ENCODE peak calls at places on chromosomes 2 and 18, in four cellular contexts. One of them, this sample, is unnamed.

GRCh38 chr2:173884403-173884802 is 80.8 kb downstream of the SP3 start:
- DNase-seq in activated CD8-positive, alpha-beta memory T cell treated with anti-CD3 and anti-CD28 coated beads, Interleukin-2, amount 50 U/mL, for 48 hours: no peak
- DNase-seq in caudate nucleus: no peak
- DNase-seq in CD4-positive, alpha-beta T cell: peak
- DNase-seq in this sample: peak

GRCh38 chr18:61743775-61744531 is 148.9 kb downstream of the RNF152 start:
- DNase-seq in activated CD8-positive, alpha-beta memory T cell treated with anti-CD3 and anti-CD28 coated beads, Interleukin-2, amount 50 U/mL, for 48 hours: no peak
- DNase-seq in caudate nucleus: no peak
- DNase-seq in CD4-positive, alpha-beta T cell: no peak
- DNase-seq in this sample: no peak

GRCh38 chr2:112679484-112679883 is 33.7 kb downstream of the SLC20A1 start:
- DNase-seq in activated CD8-positive, alpha-beta memory T cell treated with anti-CD3 and anti-CD28 coated beads, Interleukin-2, amount 50 U/mL, for 48 hours: no peak
- DNase-seq in caudate nucleus: no peak
- DNase-seq in CD4-positive, alpha-beta T cell: no peak
- DNase-seq in this sample: no peak

GRCh38 chr2:74578476-74578875 is 24.0 kb downstream of the DOK1 start:
- DNase-seq in activated CD8-positive, alpha-beta memory T cell treated with anti-CD3 and anti-CD28 coated beads, Interleukin-2, amount 50 U/mL, for 48 hours: no peak
- DNase-seq in caudate nucleus: no peak
- DNase-seq in CD4-positive, alpha-beta T cell: no peak
- DNase-seq in this sample: no peak

GRCh38 chr18:79853303-79853992 is 55.7 kb downstream of the KCNG2 start:
- DNase-seq in activated CD8-positive, alpha-beta memory T cell treated with anti-CD3 and anti-CD28 coated beads, Interleukin-2, amount 50 U/mL, for 48 hours: peak
- DNase-seq in caudate nucleus: no peak
- DNase-seq in CD4-positive, alpha-beta T cell: no peak
- DNase-seq in this sample: no peak

GRCh38 chr2:84481702-84482101 is 22.6 kb upstream of the SUCLG1 start:
- DNase-seq in activated CD8-positive, alpha-beta memory T cell treated with anti-CD3 and anti-CD28 coated beads, Interleukin-2, amount 50 U/mL, for 48 hours: no peak
- DNase-seq in caudate nucleus: no peak
- DNase-seq in CD4-positive, alpha-beta T cell: peak
- DNase-seq in this sample: no peak

GRCh38 chr2:45816273-45816672 is 164.8 kb downstream of the PRKCE start:
- DNase-seq in activated CD8-positive, alpha-beta memory T cell treated with anti-CD3 and anti-CD28 coated beads, Interleukin-2, amount 50 U/mL, for 48 hours: no peak
- DNase-seq in caudate nucleus: no peak
- DNase-seq in CD4-positive, alpha-beta T cell: no peak
- DNase-seq in this sample: no peak

GRCh38 chr18:37598966-37599896 is 33.6 kb upstream of the CELF4 start:
- DNase-seq in activated CD8-positive, alpha-beta memory T cell treated with anti-CD3 and anti-CD28 coated beads, Interleukin-2, amount 50 U/mL, for 48 hours: no peak
- DNase-seq in caudate nucleus: no peak
- DNase-seq in CD4-positive, alpha-beta T cell: no peak
- DNase-seq in this sample: no peak

GRCh38 chr2:11097038-11097720 is 58.1 kb upstream of the SLC66A3 start:
- DNase-seq in activated CD8-positive, alpha-beta memory T cell treated with anti-CD3 and anti-CD28 coated beads, Interleukin-2, amount 50 U/mL, for 48 hours: no peak
- DNase-seq in caudate nucleus: no peak
- DNase-seq in CD4-positive, alpha-beta T cell: no peak
- DNase-seq in this sample: no peak

GRCh38 chr2:216545359-216545758 is 46.7 kb downstream of the RPL37A start:
- DNase-seq in activated CD8-positive, alpha-beta memory T cell treated with anti-CD3 and anti-CD28 coated beads, Interleukin-2, amount 50 U/mL, for 48 hours: no peak
- DNase-seq in caudate nucleus: no peak
- DNase-seq in CD4-positive, alpha-beta T cell: no peak
- DNase-seq in this sample: no peak

GRCh38 chr18:55322176-55322735 is 265.7 kb downstream of the TCF4 start:
- DNase-seq in activated CD8-positive, alpha-beta memory T cell treated with anti-CD3 and anti-CD28 coated beads, Interleukin-2, amount 50 U/mL, for 48 hours: peak
- DNase-seq in caudate nucleus: peak
- DNase-seq in CD4-positive, alpha-beta T cell: no peak
- DNase-seq in this sample: no peak

GRCh38 chr2:200490001-200490400 is 19.9 kb downstream of the KCTD18 start:
- DNase-seq in activated CD8-positive, alpha-beta memory T cell treated with anti-CD3 and anti-CD28 coated beads, Interleukin-2, amount 50 U/mL, for 48 hours: no peak
- DNase-seq in caudate nucleus: no peak
- DNase-seq in CD4-positive, alpha-beta T cell: no peak
- DNase-seq in this sample: no peak

GRCh38 chr2:228767196-228767595 is 503.9 kb downstream of the PID1 start:
- DNase-seq in activated CD8-positive, alpha-beta memory T cell treated with anti-CD3 and anti-CD28 coated beads, Interleukin-2, amount 50 U/mL, for 48 hours: no peak
- DNase-seq in caudate nucleus: no peak
- DNase-seq in CD4-positive, alpha-beta T cell: no peak
- DNase-seq in this sample: no peak

GRCh38 chr2:40488101-40488598 is 36.3 kb upstream of the SLC8A1 start:
- DNase-seq in activated CD8-positive, alpha-beta memory T cell treated with anti-CD3 and anti-CD28 coated beads, Interleukin-2, amount 50 U/mL, for 48 hours: no peak
- DNase-seq in caudate nucleus: no peak
- DNase-seq in CD4-positive, alpha-beta T cell: no peak
- DNase-seq in this sample: no peak

GRCh38 chr2:113111121-113111520 is 16.3 kb upstream of the IL1RN start:
- DNase-seq in activated CD8-positive, alpha-beta memory T cell treated with anti-CD3 and anti-CD28 coated beads, Interleukin-2, amount 50 U/mL, for 48 hours: no peak
- DNase-seq in caudate nucleus: no peak
- DNase-seq in CD4-positive, alpha-beta T cell: no peak
- DNase-seq in this sample: no peak

GRCh38 chr2:199977984-199978415 is 22.6 kb downstream of the MAIP1 start:
- DNase-seq in activated CD8-positive, alpha-beta memory T cell treated with anti-CD3 and anti-CD28 coated beads, Interleukin-2, amount 50 U/mL, for 48 hours: no peak
- DNase-seq in caudate nucleus: no peak
- DNase-seq in CD4-positive, alpha-beta T cell: no peak
- DNase-seq in this sample: no peak

GRCh38 chr2:179551545-179552045 is 287.0 kb upstream of the SESTD1 start:
- DNase-seq in activated CD8-positive, alpha-beta memory T cell treated with anti-CD3 and anti-CD28 coated beads, Interleukin-2, amount 50 U/mL, for 48 hours: no peak
- DNase-seq in caudate nucleus: no peak
- DNase-seq in CD4-positive, alpha-beta T cell: no peak
- DNase-seq in this sample: no peak

GRCh38 chr2:105569616-105570015 is 170.8 kb upstream of the FHL2 start:
- DNase-seq in activated CD8-positive, alpha-beta memory T cell treated with anti-CD3 and anti-CD28 coated beads, Interleukin-2, amount 50 U/mL, for 48 hours: no peak
- DNase-seq in caudate nucleus: no peak
- DNase-seq in CD4-positive, alpha-beta T cell: no peak
- DNase-seq in this sample: no peak

GRCh38 chr2:239143858-239144712 is 256.7 kb downstream of the HDAC4 start:
- DNase-seq in activated CD8-positive, alpha-beta memory T cell treated with anti-CD3 and anti-CD28 coated beads, Interleukin-2, amount 50 U/mL, for 48 hours: no peak
- DNase-seq in caudate nucleus: no peak
- DNase-seq in CD4-positive, alpha-beta T cell: no peak
- DNase-seq in this sample: peak

GRCh38 chr2:160062283-160063005 is at the start of gene PLA2R1:
- DNase-seq in activated CD8-positive, alpha-beta memory T cell treated with anti-CD3 and anti-CD28 coated beads, Interleukin-2, amount 50 U/mL, for 48 hours: no peak
- DNase-seq in caudate nucleus: no peak
- DNase-seq in CD4-positive, alpha-beta T cell: no peak
- DNase-seq in this sample: peak

GRCh38 chr2:239965318-239965717 is 59.8 kb downstream of the NDUFA10 start:
- DNase-seq in activated CD8-positive, alpha-beta memory T cell treated with anti-CD3 and anti-CD28 coated beads, Interleukin-2, amount 50 U/mL, for 48 hours: no peak
- DNase-seq in caudate nucleus: no peak
- DNase-seq in CD4-positive, alpha-beta T cell: no peak
- DNase-seq in this sample: no peak

GRCh38 chr2:17518212-17519154 is at the start of gene RAD51AP2:
- DNase-seq in activated CD8-positive, alpha-beta memory T cell treated with anti-CD3 and anti-CD28 coated beads, Interleukin-2, amount 50 U/mL, for 48 hours: peak
- DNase-seq in caudate nucleus: no peak
- DNase-seq in CD4-positive, alpha-beta T cell: no peak
- DNase-seq in this sample: no peak

GRCh38 chr18:74916773-74917393 is 292.1 kb downstream of the PTGR3 start:
- DNase-seq in activated CD8-positive, alpha-beta memory T cell treated with anti-CD3 and anti-CD28 coated beads, Interleukin-2, amount 50 U/mL, for 48 hours: no peak
- DNase-seq in caudate nucleus: no peak
- DNase-seq in CD4-positive, alpha-beta T cell: no peak
- DNase-seq in this sample: no peak

GRCh38 chr2:173991857-173992588 is 26.9 kb upstream of the SP3 start:
- DNase-seq in activated CD8-positive, alpha-beta memory T cell treated with anti-CD3 and anti-CD28 coated beads, Interleukin-2, amount 50 U/mL, for 48 hours: no peak
- DNase-seq in caudate nucleus: no peak
- DNase-seq in CD4-positive, alpha-beta T cell: no peak
- DNase-seq in this sample: no peak

GRCh38 chr2:166485558-166486193 is 8.4 kb downstream of the SCN7A start:
- DNase-seq in activated CD8-positive, alpha-beta memory T cell treated with anti-CD3 and anti-CD28 coated beads, Interleukin-2, amount 50 U/mL, for 48 hours: no peak
- DNase-seq in caudate nucleus: no peak
- DNase-seq in CD4-positive, alpha-beta T cell: no peak
- DNase-seq in this sample: no peak

GRCh38 chr2:69464575-69464974 is 27.3 kb upstream of the NFU1 start:
- DNase-seq in activated CD8-positive, alpha-beta memory T cell treated with anti-CD3 and anti-CD28 coated beads, Interleukin-2, amount 50 U/mL, for 48 hours: no peak
- DNase-seq in caudate nucleus: no peak
- DNase-seq in CD4-positive, alpha-beta T cell: no peak
- DNase-seq in this sample: no peak

GRCh38 chr2:241894056-241894641 is 24.6 kb downstream of the RTP5 start:
- DNase-seq in activated CD8-positive, alpha-beta memory T cell treated with anti-CD3 and anti-CD28 coated beads, Interleukin-2, amount 50 U/mL, for 48 hours: peak
- DNase-seq in caudate nucleus: no peak
- DNase-seq in CD4-positive, alpha-beta T cell: no peak
- DNase-seq in this sample: no peak

GRCh38 chr2:152418688-152419087 is 83.7 kb downstream of the FMNL2 start:
- DNase-seq in activated CD8-positive, alpha-beta memory T cell treated with anti-CD3 and anti-CD28 coated beads, Interleukin-2, amount 50 U/mL, for 48 hours: no peak
- DNase-seq in caudate nucleus: no peak
- DNase-seq in CD4-positive, alpha-beta T cell: no peak
- DNase-seq in this sample: no peak

GRCh38 chr2:178436662-178437061 is 14.3 kb downstream of the PRKRA start:
- DNase-seq in activated CD8-positive, alpha-beta memory T cell treated with anti-CD3 and anti-CD28 coated beads, Interleukin-2, amount 50 U/mL, for 48 hours: no peak
- DNase-seq in caudate nucleus: no peak
- DNase-seq in CD4-positive, alpha-beta T cell: no peak
- DNase-seq in this sample: no peak

GRCh38 chr2:6917761-6918421 is 679 bp downstream of the RNF144A start:
- DNase-seq in activated CD8-positive, alpha-beta memory T cell treated with anti-CD3 and anti-CD28 coated beads, Interleukin-2, amount 50 U/mL, for 48 hours: no peak
- DNase-seq in caudate nucleus: no peak
- DNase-seq in CD4-positive, alpha-beta T cell: no peak
- DNase-seq in this sample: no peak

GRCh38 chr2:152718909-152719645 is 657 bp downstream of the ARL6IP6 start:
- DNase-seq in activated CD8-positive, alpha-beta memory T cell treated with anti-CD3 and anti-CD28 coated beads, Interleukin-2, amount 50 U/mL, for 48 hours: no peak
- DNase-seq in caudate nucleus: no peak
- DNase-seq in CD4-positive, alpha-beta T cell: no peak
- DNase-seq in this sample: peak

GRCh38 chr2:72570401-72570800 is 255.4 kb downstream of the EXOC6B start:
- DNase-seq in activated CD8-positive, alpha-beta memory T cell treated with anti-CD3 and anti-CD28 coated beads, Interleukin-2, amount 50 U/mL, for 48 hours: no peak
- DNase-seq in caudate nucleus: no peak
- DNase-seq in CD4-positive, alpha-beta T cell: no peak
- DNase-seq in this sample: no peak

GRCh38 chr2:215711484-215712034 is 275.7 kb upstream of the FN1 start:
- DNase-seq in activated CD8-positive, alpha-beta memory T cell treated with anti-CD3 and anti-CD28 coated beads, Interleukin-2, amount 50 U/mL, for 48 hours: no peak
- DNase-seq in caudate nucleus: no peak
- DNase-seq in CD4-positive, alpha-beta T cell: no peak
- DNase-seq in this sample: no peak

GRCh38 chr18:73688851-73689659 is 458.6 kb downstream of the FBXO15 start:
- DNase-seq in activated CD8-positive, alpha-beta memory T cell treated with anti-CD3 and anti-CD28 coated beads, Interleukin-2, amount 50 U/mL, for 48 hours: no peak
- DNase-seq in caudate nucleus: no peak
- DNase-seq in CD4-positive, alpha-beta T cell: no peak
- DNase-seq in this sample: no peak

GRCh38 chr2:241692448-241692847 is 5.8 kb upstream of the DTYMK start:
- DNase-seq in activated CD8-positive, alpha-beta memory T cell treated with anti-CD3 and anti-CD28 coated beads, Interleukin-2, amount 50 U/mL, for 48 hours: no peak
- DNase-seq in caudate nucleus: no peak
- DNase-seq in CD4-positive, alpha-beta T cell: no peak
- DNase-seq in this sample: no peak

GRCh38 chr2:229715895-229716507 is 1.6 kb upstream of the DNER start:
- DNase-seq in activated CD8-positive, alpha-beta memory T cell treated with anti-CD3 and anti-CD28 coated beads, Interleukin-2, amount 50 U/mL, for 48 hours: no peak
- DNase-seq in caudate nucleus: peak
- DNase-seq in CD4-positive, alpha-beta T cell: no peak
- DNase-seq in this sample: peak